ENCODE peak calls at places on chromosomes 3 and 15, in ten cellular contexts. X, U, G, F, P, N, B, M, L and O are unnamed samples.

GRCh38 chr3:149401926-149402310 is 24.5 kb upstream of the TM4SF1 start:
- DNase-seq in X (no peak), U (no peak), G (no peak), F (no peak), P (no peak), N (no peak), B (no peak), M (no peak), L (no peak), O (no peak)

GRCh38 chr3:130692455-130692854 is 54.2 kb downstream of the PIK3R4 start:
- DNase-seq in X (no peak), U (no peak), G (no peak), F (no peak), P (no peak), N (no peak), B (no peak), M (no peak), L (no peak), O (no peak)

GRCh38 chr3:168157301-168157700 is 61.6 kb upstream of the GOLIM4 start:
- DNase-seq in X (no peak), U (no peak), G (no peak), F (no peak), P (no peak), N (no peak), B (no peak), M (no peak), L (no peak), O (no peak)

GRCh38 chr3:185789891-185790830 is 34.7 kb downstream of the IGF2BP2 start:
- DNase-seq in X (no peak), U (no peak), G (no peak), F (no peak), P (no peak), N (no peak), B (no peak), M (no peak), L (no peak), O (no peak)

GRCh38 chr3:43361077-43361476 is 74.7 kb downstream of the SNRK start:
- DNase-seq in X (no peak), U (no peak), G (no peak), F (no peak), P (no peak), N (no peak), B (no peak), M (no peak), L (no peak), O (no peak)

GRCh38 chr3:16338124-16338523 is 73.1 kb downstream of the OXNAD1 start:
- DNase-seq in X (peak), U (no peak), G (no peak), F (no peak), P (peak), N (no peak), B (no peak), M (peak), L (no peak), O (peak)

GRCh38 chr3:77254967-77255831 is 215.3 kb downstream of the ROBO2 start:
- DNase-seq in X (peak), U (peak), G (peak), F (no peak), P (no peak), N (no peak), B (no peak), M (peak), L (peak), O (peak)

GRCh38 chr15:28021281-28022039 is 77.7 kb downstream of the OCA2 start:
- DNase-seq in X (peak), U (peak), G (peak), F (peak), P (peak), N (no peak), B (no peak), M (peak), L (no peak), O (no peak)

GRCh38 chr3:24521306-24522154 is 26.9 kb upstream of the THRB start:
- DNase-seq in X (peak), U (no peak), G (peak), F (peak), P (peak), N (peak), B (no peak), M (peak), L (no peak), O (no peak)

GRCh38 chr3:48598323-48599076 is 3.4 kb upstream of the COL7A1 start:
- DNase-seq in X (no peak), U (peak), G (peak), F (peak), P (no peak), N (no peak), B (no peak), M (no peak), L (peak), O (no peak)

GRCh38 chr3:194093822-194094221 is 42.1 kb upstream of the HES1 start:
- DNase-seq in X (no peak), U (no peak), G (no peak), F (no peak), P (no peak), N (no peak), B (no peak), M (no peak), L (no peak), O (no peak)

GRCh38 chr15:50828610-50829206 is 63.2 kb upstream of the SPPL2A start:
- DNase-seq in X (no peak), U (peak), G (no peak), F (no peak), P (no peak), N (no peak), B (no peak), M (no peak), L (peak), O (no peak)

GRCh38 chr3:161649900-161650484 is 153.4 kb downstream of the OTOL1 start:
- DNase-seq in X (no peak), U (no peak), G (no peak), F (no peak), P (no peak), N (no peak), B (no peak), M (no peak), L (no peak), O (no peak)

GRCh38 chr3:46955801-46956259 is 20.7 kb downstream of the CCDC12 start:
- DNase-seq in X (no peak), U (no peak), G (no peak), F (no peak), P (no peak), N (no peak), B (no peak), M (no peak), L (no peak), O (peak)

GRCh38 chr3:50303038-50303815 is at the start of gene HYAL1:
- DNase-seq in X (peak), U (no peak), G (no peak), F (peak), P (peak), N (no peak), B (no peak), M (peak), L (no peak), O (no peak)

GRCh38 chr3:55267206-55267930 is 219.7 kb downstream of the WNT5A start:
- DNase-seq in X (no peak), U (no peak), G (no peak), F (no peak), P (no peak), N (no peak), B (no peak), M (no peak), L (no peak), O (no peak)

GRCh38 chr15:97479957-97480356 is 480.5 kb upstream of the ARRDC4 start:
- DNase-seq in X (no peak), U (no peak), G (no peak), F (no peak), P (no peak), N (no peak), B (no peak), M (no peak), L (no peak), O (no peak)

DNA sequence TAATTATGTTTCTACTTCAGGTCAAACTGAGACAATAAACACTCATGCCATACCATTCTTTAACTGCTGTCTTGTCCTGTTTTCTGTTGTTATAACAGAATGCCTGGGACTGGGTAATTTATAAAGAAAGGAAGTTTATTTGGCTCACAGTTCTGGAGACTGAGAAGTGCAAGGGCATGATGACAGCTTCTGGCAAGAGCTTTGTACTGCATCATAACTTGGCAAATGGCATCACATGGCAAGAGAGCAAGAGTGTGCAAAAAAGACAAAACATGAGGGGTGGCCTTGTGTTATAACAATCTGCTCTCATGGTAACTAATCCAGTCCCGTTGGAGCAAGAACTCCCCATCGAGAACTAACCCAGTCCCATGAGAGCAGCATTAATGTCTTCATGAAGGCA is 23.3 kb downstream of the SCN11A start:
- DNase-seq in X (no peak), U (no peak), G (no peak), F (no peak), P (no peak), N (no peak), B (no peak), M (no peak), L (no peak), O (no peak)
- TF ChIP-seq CTCF in X (no peak), U (no peak), G (no peak), F (no peak), P (no peak), N (no peak), B (no peak), M (no peak), L (no peak), O (no peak)

GRCh38 chr3:78976200-78976599 is 791.6 kb downstream of the ROBO1 start:
- DNase-seq in X (no peak), U (no peak), G (no peak), F (no peak), P (no peak), N (no peak), B (no peak), M (no peak), L (no peak), O (no peak)

GRCh38 chr3:78974181-78974770 is 793.5 kb downstream of the ROBO1 start:
- DNase-seq in X (no peak), U (no peak), G (no peak), F (no peak), P (no peak), N (no peak), B (no peak), M (no peak), L (peak), O (no peak)

GRCh38 chr3:78977073-78977472 is 790.7 kb downstream of the ROBO1 start:
- DNase-seq in X (no peak), U (no peak), G (no peak), F (no peak), P (no peak), N (no peak), B (no peak), M (no peak), L (no peak), O (no peak)

GRCh38 chr3:78979083-78979482 is 788.7 kb downstream of the ROBO1 start:
- DNase-seq in X (no peak), U (no peak), G (no peak), F (no peak), P (no peak), N (no peak), B (no peak), M (no peak), L (no peak), O (no peak)

GRCh38 chr3:78978037-78978436 is 789.8 kb downstream of the ROBO1 start:
- DNase-seq in X (no peak), U (no peak), G (no peak), F (no peak), P (no peak), N (no peak), B (no peak), M (no peak), L (no peak), O (no peak)
- TF ChIP-seq CTCF in X (no peak), U (peak), G (peak), F (no peak), P (no peak), N (peak), B (no peak), M (no peak), L (peak), O (peak)

GRCh38 chr3:69786854-69787253 is 47.6 kb downstream of the MITF start:
- DNase-seq in X (no peak), U (no peak), G (no peak), F (no peak), P (no peak), N (no peak), B (no peak), M (no peak), L (no peak), O (no peak)

GRCh38 chr3:69787436-69788168 is 48.3 kb downstream of the MITF start:
- DNase-seq in X (no peak), U (peak), G (no peak), F (no peak), P (no peak), N (no peak), B (no peak), M (no peak), L (peak), O (no peak)

GRCh38 chr3:69791111-69791510 is 51.8 kb downstream of the MITF start:
- DNase-seq in X (peak), U (no peak), G (no peak), F (peak), P (no peak), N (peak), B (no peak), M (peak), L (peak), O (no peak)

DNA sequence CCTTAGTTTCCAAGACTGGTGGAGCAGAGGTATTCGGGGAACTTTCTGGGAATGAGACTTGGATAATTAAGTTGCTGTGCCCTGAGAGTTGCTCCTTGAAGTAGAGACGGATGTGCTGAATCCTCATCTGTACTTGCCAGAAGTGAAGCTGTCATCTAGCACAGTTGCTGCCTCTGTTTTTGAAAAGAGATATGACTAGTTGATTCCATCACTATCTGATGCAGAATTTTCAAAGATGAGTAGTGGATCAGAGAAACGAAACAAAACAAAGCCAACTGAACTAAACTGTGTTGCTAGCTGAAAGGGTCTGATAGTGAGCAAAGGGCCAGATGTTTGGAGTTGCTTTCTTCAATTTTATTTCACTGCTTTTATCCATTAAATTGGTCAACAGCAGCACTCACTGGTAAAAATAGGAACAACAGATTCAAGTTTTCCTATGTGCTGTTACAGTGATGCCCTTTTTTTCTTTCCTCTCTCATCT is 52.7 kb downstream of the MITF start:
- DNase-seq in X (no peak), U (no peak), G (no peak), F (no peak), P (no peak), N (no peak), B (no peak), M (no peak), L (peak), O (no peak)
- TF ChIP-seq CTCF in X (no peak), U (peak), G (peak), F (peak), P (no peak), N (no peak), B (no peak), M (peak), L (peak), O (no peak)

GRCh38 chr3:44931791-44932190 is 44.2 kb downstream of the ZDHHC3 start:
- DNase-seq in X (no peak), U (no peak), G (no peak), F (no peak), P (no peak), N (no peak), B (no peak), M (no peak), L (no peak), O (no peak)

GRCh38 chr3:44932986-44933944 is 42.7 kb downstream of the ZDHHC3 start:
- DNase-seq in X (no peak), U (no peak), G (no peak), F (no peak), P (no peak), N (no peak), B (no peak), M (no peak), L (no peak), O (no peak)

GRCh38 chr3:44929782-44930181 is 46.2 kb downstream of the ZDHHC3 start:
- DNase-seq in X (no peak), U (no peak), G (no peak), F (no peak), P (no peak), N (no peak), B (no peak), M (no peak), L (no peak), O (no peak)

GRCh38 chr3:44930911-44931310 is 45.1 kb downstream of the ZDHHC3 start:
- DNase-seq in X (no peak), U (no peak), G (no peak), F (no peak), P (no peak), N (no peak), B (no peak), M (no peak), L (no peak), O (no peak)

GRCh38 chr3:44932271-44932670 is 43.7 kb downstream of the ZDHHC3 start:
- DNase-seq in X (no peak), U (no peak), G (no peak), F (no peak), P (no peak), N (no peak), B (no peak), M (no peak), L (no peak), O (no peak)
- TF ChIP-seq CTCF in X (no peak), U (no peak), G (no peak), F (no peak), P (no peak), N (no peak), B (no peak), M (no peak), L (no peak), O (no peak)

DNA sequence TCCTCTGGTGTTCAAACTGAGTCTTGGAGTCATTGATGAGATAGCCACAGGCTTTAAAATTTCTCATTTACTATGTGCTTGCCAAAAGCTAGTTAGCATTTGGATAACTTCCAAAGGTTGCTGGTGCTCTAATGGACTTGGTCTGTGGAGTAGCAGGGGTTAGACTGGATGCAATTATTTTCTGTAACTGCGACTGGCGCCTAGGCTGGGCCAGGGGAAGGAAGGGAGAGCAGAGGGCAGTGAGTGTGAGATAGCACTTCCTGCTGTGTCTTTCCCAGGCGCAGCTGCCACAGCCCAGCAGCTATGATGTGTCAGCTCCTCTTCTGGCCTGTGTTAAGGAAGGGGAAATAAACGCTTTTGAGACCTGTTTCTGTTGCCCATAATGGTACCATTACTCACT is 98.6 kb downstream of the MYRIP start:
- DNase-seq in X (peak), U (no peak), G (no peak), F (no peak), P (peak), N (no peak), B (no peak), M (peak), L (peak), O (no peak)
- TF ChIP-seq CTCF in X (no peak), U (no peak), G (no peak), F (no peak), P (no peak), N (no peak), B (no peak), M (no peak), L (no peak), O (no peak)

DNA sequence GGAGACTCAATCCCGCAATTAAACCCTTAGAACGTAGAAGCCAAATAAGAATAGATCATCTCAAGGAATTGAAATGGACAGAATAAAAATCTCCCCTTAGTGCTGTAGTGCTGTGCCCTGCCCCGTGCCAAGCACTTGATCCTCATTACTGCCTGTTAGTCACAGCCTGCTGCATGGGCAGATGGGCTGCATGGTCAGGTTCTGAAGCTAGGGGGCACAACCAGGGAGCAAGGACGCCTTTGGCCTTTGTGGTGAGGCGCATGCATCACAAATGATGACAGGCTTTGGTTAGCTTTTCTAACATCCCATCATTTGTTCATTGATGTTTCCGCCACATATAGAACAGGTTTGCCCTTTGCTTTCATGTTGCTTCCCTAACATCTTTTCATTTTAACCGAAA is 336.3 kb upstream of the ADAMTS9 start:
- DNase-seq in X (no peak), U (no peak), G (no peak), F (no peak), P (no peak), N (peak), B (no peak), M (no peak), L (no peak), O (no peak)
- TF ChIP-seq CTCF in X (no peak), U (no peak), G (no peak), F (no peak), P (no peak), N (peak), B (no peak), M (no peak), L (no peak), O (no peak)

GRCh38 chr15:90389513-90389912 is 1.5 kb downstream of the IQGAP1 start:
- DNase-seq in X (no peak), U (no peak), G (no peak), F (no peak), P (no peak), N (no peak), B (no peak), M (no peak), L (no peak), O (no peak)

GRCh38 chr15:90387534-90388461 is at the start of gene IQGAP1:
- DNase-seq in X (peak), U (peak), G (peak), F (peak), P (peak), N (peak), B (peak), M (peak), L (peak), O (peak)

GRCh38 chr15:90386221-90386620 is 1.8 kb upstream of the IQGAP1 start:
- DNase-seq in X (no peak), U (no peak), G (no peak), F (no peak), P (no peak), N (no peak), B (no peak), M (no peak), L (no peak), O (no peak)

GRCh38 chr15:90393040-90393439 is 5.0 kb downstream of the IQGAP1 start:
- DNase-seq in X (no peak), U (no peak), G (no peak), F (no peak), P (no peak), N (no peak), B (no peak), M (no peak), L (no peak), O (no peak)

GRCh38 chr15:90388462-90389182 is 580 bp downstream of the IQGAP1 start:
- DNase-seq in X (peak), U (no peak), G (peak), F (peak), P (peak), N (peak), B (peak), M (peak), L (peak), O (peak)
- TF ChIP-seq CTCF in X (no peak), U (no peak), G (no peak), F (no peak), P (no peak), N (no peak), B (no peak), M (no peak), L (no peak), O (peak)